ENCODE peak calls at places on chromosome 20, in eight cellular contexts. W, X, K, T, L, I, F and A are unnamed samples.

GRCh38 chr20:33443006-33443511 is 504 bp downstream of the SNTA1 start:
- DNase-seq in F (peak), K (peak), T (no peak), I (peak), L (peak), X (no peak), W (no peak), A (no peak)

GRCh38 chr20:44642203-44643153 is 9.0 kb downstream of the ADA start:
- DNase-seq in I (peak), F (peak), K (peak), W (peak), X (peak), T (no peak), L (peak), A (peak)

GRCh38 chr20:33732166-33732970 is 572 bp downstream of the ZNF341 start:
- DNase-seq in X (no peak), L (peak), T (peak), W (peak), K (peak), I (no peak), F (peak), A (peak)

GRCh38 chr20:32333181-32333987 is 24.7 kb upstream of the ASXL1 start:
- DNase-seq in X (no peak), T (no peak), K (peak), F (no peak), L (no peak), W (no peak), I (no peak), A (no peak)

GRCh38 chr20:14896569-14896968 is 559.2 kb upstream of the FLRT3 start:
- DNase-seq in I (no peak), K (no peak), X (no peak), T (no peak), L (no peak), W (no peak), F (no peak), A (no peak)

GRCh38 chr20:13525225-13525940 is 113.3 kb downstream of the TASP1 start:
- DNase-seq in K (no peak), I (no peak), T (no peak), F (no peak), X (peak), L (no peak), W (no peak), A (no peak)

GRCh38 chr20:38133680-38134426 is 31.2 kb downstream of the TGM2 start:
- DNase-seq in I (peak), L (peak), K (no peak), T (no peak), F (no peak), W (no peak), X (no peak), A (no peak)

GRCh38 chr20:12927489-12927888 is 81.3 kb upstream of the SPTLC3 start:
- DNase-seq in T (no peak), I (no peak), F (no peak), X (peak), K (no peak), L (no peak), W (no peak), A (no peak)

GRCh38 chr20:59385461-59385860 is 85.0 kb downstream of the EDN3 start:
- DNase-seq in X (no peak), F (no peak), W (no peak), T (no peak), L (no peak), I (no peak), K (no peak), A (no peak)

GRCh38 chr20:57657537-57658446 is 37.6 kb upstream of the ZBP1 start:
- DNase-seq in I (peak), F (peak), L (peak), K (peak), W (peak), X (no peak), T (peak), A (peak)

GRCh38 chr20:17867546-17867945 is 101.0 kb downstream of the SNX5 start:
- DNase-seq in X (no peak), W (no peak), F (no peak), I (no peak), L (peak), T (no peak), K (no peak), A (no peak)

GRCh38 chr20:54555150-54555549 is 79.8 kb downstream of the DOK5 start:
- DNase-seq in X (no peak), T (no peak), I (no peak), W (no peak), F (no peak), L (no peak), K (no peak), A (no peak)

GRCh38 chr20:19823216-19823615 is 65.2 kb downstream of the RIN2 start:
- DNase-seq in F (no peak), L (no peak), X (peak), W (no peak), K (no peak), I (no peak), T (no peak), A (no peak)

GRCh38 chr20:50588034-50588736 is 78.0 kb downstream of the PTPN1 start:
- DNase-seq in W (peak), L (peak), I (peak), K (peak), T (peak), X (peak), F (peak), A (peak)

GRCh38 chr20:56628015-56628872 is 862 bp upstream of the TFAP2C start:
- DNase-seq in K (peak), T (no peak), L (no peak), F (no peak), I (no peak), X (no peak), W (no peak), A (peak)

GRCh38 chr20:51902933-51903332 is 100.6 kb upstream of the SALL4 start:
- DNase-seq in L (no peak), I (no peak), F (no peak), X (no peak), T (no peak), W (no peak), K (no peak), A (no peak)

GRCh38 chr20:63124092-63124781 is 91.7 kb downstream of the YTHDF1 start:
- DNase-seq in F (no peak), I (no peak), T (no peak), X (peak), W (no peak), L (peak), K (peak), A (no peak)

GRCh38 chr20:59171986-59172385 is 8.4 kb downstream of the ZNF831 start:
- DNase-seq in K (no peak), W (no peak), T (no peak), F (no peak), I (no peak), X (no peak), L (no peak), A (peak)

GRCh38 chr20:51327251-51327841 is 215.2 kb downstream of the NFATC2 start:
- DNase-seq in X (peak), K (no peak), I (no peak), W (no peak), T (no peak), L (peak), F (no peak), A (no peak)

GRCh38 chr20:50260480-50261221 is 70.0 kb downstream of the CEBPB start:
- DNase-seq in L (no peak), X (no peak), W (no peak), T (no peak), F (no peak), I (no peak), K (peak), A (no peak)

GRCh38 chr20:5784735-5785134 is 34.5 kb downstream of the SHLD1 start:
- DNase-seq in T (peak), K (peak), W (no peak), X (no peak), F (no peak), I (no peak), L (no peak), A (no peak)

GRCh38 chr20:14861028-14861699 is 523.8 kb upstream of the FLRT3 start:
- DNase-seq in F (no peak), T (no peak), X (no peak), K (no peak), I (no peak), L (no peak), W (no peak), A (no peak)

GRCh38 chr20:21615617-21616080 is 89.8 kb upstream of the PAX1 start:
- DNase-seq in T (no peak), K (peak), I (peak), F (peak), X (peak), L (no peak), W (no peak), A (peak)

GRCh38 chr20:22691369-22692118 is 107.2 kb upstream of the FOXA2 start:
- DNase-seq in X (peak), W (peak), T (peak), L (peak), F (peak), I (peak), K (peak), A (peak)

GRCh38 chr20:4925842-4926530 is 75.3 kb downstream of the SLC23A2 start:
- DNase-seq in F (peak), W (no peak), L (no peak), K (peak), I (peak), X (peak), T (no peak), A (peak)

GRCh38 chr20:8033447-8033846 is 13.9 kb upstream of the TMX4 start:
- DNase-seq in L (no peak), I (no peak), X (no peak), W (no peak), T (no peak), K (no peak), F (no peak), A (no peak)

GRCh38 chr20:51695574-51696303 is 72.5 kb downstream of the ATP9A start:
- DNase-seq in F (no peak), X (peak), I (no peak), W (no peak), K (no peak), L (no peak), T (no peak), A (no peak)

GRCh38 chr20:15224199-15224598 is 886.8 kb upstream of the FLRT3 start:
- DNase-seq in T (no peak), F (no peak), L (no peak), W (no peak), I (no peak), X (no peak), K (no peak), A (no peak)

GRCh38 chr20:18103497-18103896 is 34.2 kb upstream of the KAT14 start:
- DNase-seq in I (no peak), W (no peak), L (no peak), F (no peak), X (no peak), K (no peak), T (no peak), A (no peak)

GRCh38 chr20:25336561-25337422 is 53.8 kb downstream of the ABHD12 start:
- DNase-seq in F (no peak), L (no peak), K (peak), I (no peak), T (no peak), W (no peak), X (peak), A (peak)

GRCh38 chr20:39117486-39117885 is 155.3 kb downstream of the DHX35 start:
- DNase-seq in I (no peak), W (no peak), L (no peak), K (no peak), X (peak), T (no peak), F (no peak), A (no peak)

GRCh38 chr20:22088882-22089281 is 383.4 kb downstream of the PAX1 start:
- DNase-seq in K (no peak), T (no peak), F (no peak), L (no peak), W (no peak), X (no peak), I (no peak), A (no peak)

GRCh38 chr20:56945057-56945456 is 316.0 kb downstream of the TFAP2C start:
- DNase-seq in T (no peak), K (peak), I (no peak), L (no peak), W (no peak), F (no peak), X (no peak), A (no peak)

GRCh38 chr20:49636447-49636846 is 68.5 kb upstream of the PTGIS start:
- DNase-seq in I (peak), T (peak), K (peak), F (peak), X (no peak), W (no peak), L (no peak), A (peak)

GRCh38 chr20:15220009-15220656 is 882.7 kb upstream of the FLRT3 start:
- DNase-seq in W (no peak), K (no peak), X (no peak), F (no peak), T (no peak), L (no peak), I (no peak), A (no peak)

GRCh38 chr20:18005170-18005989 is 36.6 kb downstream of the MGME1 start:
- DNase-seq in F (no peak), T (no peak), X (no peak), W (peak), L (peak), K (no peak), I (no peak), A (no peak)

GRCh38 chr20:53736757-53737403 is 143.2 kb upstream of the ZNF217 start:
- DNase-seq in F (no peak), K (no peak), X (peak), I (no peak), T (no peak), W (no peak), L (no peak), A (no peak)

GRCh38 chr20:58906894-58907293 is 54.4 kb downstream of the GNAS start:
- DNase-seq in L (no peak), K (peak), F (no peak), T (peak), X (peak), I (no peak), W (no peak), A (no peak)

GRCh38 chr20:12289476-12289875 is 371.8 kb downstream of the BTBD3 start:
- DNase-seq in W (no peak), F (no peak), L (no peak), K (no peak), T (no peak), X (no peak), I (no peak), A (no peak)

GRCh38 chr20:32752458-32753250 is 9.4 kb upstream of the COMMD7 start:
- DNase-seq in X (peak), F (no peak), L (no peak), I (no peak), T (no peak), K (peak), W (no peak), A (no peak)

DNA sequence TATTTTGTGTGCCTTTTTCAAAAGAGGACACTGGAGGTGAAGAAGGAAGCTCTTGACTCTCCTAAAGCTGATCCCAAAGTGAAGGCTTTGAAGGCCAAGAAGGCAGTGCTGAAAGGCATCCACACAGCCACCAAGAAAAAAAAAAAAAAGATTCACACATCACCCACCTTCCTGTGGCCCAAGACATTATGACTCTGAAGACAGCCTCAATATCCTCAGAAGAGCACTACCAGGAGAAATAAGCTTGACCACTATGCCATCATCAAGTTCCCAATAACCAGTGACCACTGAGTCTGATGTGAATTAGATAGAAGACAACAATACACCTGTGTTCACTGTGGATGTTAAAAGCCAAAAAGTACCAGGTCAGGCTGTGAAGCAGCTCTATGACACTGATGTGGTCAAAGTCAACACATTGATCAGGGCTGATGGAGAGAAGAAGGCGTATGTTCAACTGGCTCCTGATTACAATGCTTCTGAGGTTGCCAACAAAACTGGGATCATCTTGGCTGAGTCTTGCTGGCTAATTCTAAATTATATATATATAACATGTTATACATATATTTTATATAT is 59.4 kb downstream of the PLCG1 start:
- DNase-seq in W (no peak), I (no peak), T (no peak), K (no peak), F (no peak), X (no peak), L (no peak), A (no peak)
- TF ChIP-seq POLR2A in W (no peak), I (no peak), T (no peak), K (no peak), F (no peak), X (no peak), L (no peak), A (no peak)

DNA sequence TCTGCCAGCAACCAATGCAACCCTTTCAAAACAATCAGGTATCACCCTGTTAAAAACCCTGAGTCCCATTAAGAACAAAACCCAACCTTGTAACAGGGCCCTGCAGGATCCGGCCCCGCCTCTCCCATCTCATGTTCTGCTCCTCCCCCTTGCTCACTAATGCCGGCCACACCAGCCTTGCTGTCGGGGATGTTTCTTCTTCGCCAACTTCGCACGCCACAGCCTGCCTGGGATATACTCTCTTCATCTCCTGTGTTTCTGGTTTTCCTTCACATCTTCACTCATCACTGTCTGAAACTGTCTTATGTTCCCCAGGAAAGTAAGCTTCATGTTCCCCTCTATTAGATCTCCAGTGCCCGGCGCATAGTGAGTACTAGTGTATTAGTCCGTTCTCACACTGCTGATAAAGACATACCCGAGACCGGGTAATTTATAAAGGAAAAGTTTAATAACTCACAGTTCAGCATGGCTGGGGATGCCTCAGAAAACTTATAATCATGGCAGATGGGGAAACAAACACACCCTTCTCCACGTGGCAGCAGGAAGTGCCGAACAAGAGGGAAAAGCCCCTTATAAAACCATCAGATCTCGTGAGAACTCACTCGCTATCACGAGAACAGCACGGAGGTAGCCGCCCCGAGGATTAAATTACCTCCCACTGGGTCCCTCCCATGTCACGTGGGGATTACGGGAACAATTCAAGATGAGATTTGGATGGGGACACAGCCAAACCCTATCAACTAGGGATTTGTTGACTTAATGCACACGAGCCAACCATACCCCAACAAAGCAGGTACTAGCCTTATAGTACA is 5.1 kb downstream of the TP53RK start:
- DNase-seq in L (no peak), X (peak), W (no peak), T (no peak), K (peak), F (peak), I (peak), A (peak)
- TF ChIP-seq POLR2A in L (no peak), X (peak), W (no peak), T (no peak), K (no peak), F (no peak), I (no peak), A (no peak)

GRCh38 chr20:10497283-10497682 is 62.2 kb downstream of the SLX4IP start:
- DNase-seq in I (no peak), L (no peak), T (no peak), F (no peak), X (no peak), W (no peak), K (no peak), A (no peak)

GRCh38 chr20:10504893-10505292 is 69.8 kb downstream of the SLX4IP start:
- DNase-seq in I (no peak), T (peak), L (no peak), W (no peak), F (no peak), K (no peak), X (peak), A (peak)

GRCh38 chr20:10498196-10498595 is 63.1 kb downstream of the SLX4IP start:
- DNase-seq in F (no peak), K (no peak), L (no peak), T (no peak), W (no peak), I (no peak), X (no peak), A (no peak)

GRCh38 chr20:10502098-10502526 is 67.0 kb downstream of the SLX4IP start:
- DNase-seq in T (no peak), W (no peak), F (no peak), I (no peak), X (no peak), K (no peak), L (no peak), A (no peak)

GRCh38 chr20:10501377-10501776 is 66.3 kb downstream of the SLX4IP start:
- DNase-seq in F (no peak), I (no peak), T (no peak), W (no peak), X (no peak), K (no peak), L (no peak), A (peak)
- TF ChIP-seq POLR2A in F (no peak), I (no peak), T (no peak), W (no peak), X (no peak), K (no peak), L (no peak), A (no peak)

DNA sequence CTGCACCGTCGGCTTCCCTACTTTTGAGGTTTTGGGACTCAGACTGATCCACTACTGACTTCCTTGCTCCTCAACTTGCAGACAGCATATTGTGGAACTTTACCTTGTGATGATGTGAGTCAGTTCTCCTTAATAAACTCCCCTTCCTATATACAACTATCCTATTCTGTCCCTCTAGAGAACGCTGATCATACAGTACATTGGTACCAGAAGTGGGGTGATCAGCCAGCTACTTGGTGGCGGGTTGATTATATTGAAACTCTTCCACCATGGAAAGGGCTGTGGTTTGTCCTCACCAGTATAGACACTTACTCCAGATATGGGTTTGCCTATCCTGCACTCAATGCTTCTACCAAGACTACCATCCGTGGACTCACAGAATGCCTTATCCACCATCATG is 7.6 kb upstream of the TAF4 start:
- DNase-seq in T (no peak), W (no peak), K (no peak), L (no peak), X (no peak), F (no peak), I (no peak), A (no peak)
- TF ChIP-seq POLR2A in T (no peak), W (no peak), K (no peak), L (no peak), X (no peak), F (no peak), I (no peak), A (no peak)

GRCh38 chr20:35702824-35703695 is 3.9 kb downstream of the ROMO1 start:
- DNase-seq in T (no peak), L (no peak), W (no peak), K (no peak), X (no peak), F (no peak), I (no peak), A (no peak)
- TF ChIP-seq POLR2A in T (no peak), L (no peak), W (no peak), K (no peak), X (no peak), F (no peak), I (no peak), A (no peak)